ENCODE peak calls at places on chromosome 10, in seven cellular contexts. A is heart right ventricle, Y is NCI-H2029 treated with DMSO at 0.1 percent for 48 hours, R is fibroblast of lung, C is memory B cell, N is H4, L is H7. Q is an unnamed sample.

GRCh38 chr10:16770646-16771045 is 46.6 kb downstream of the RSU1 start:
- DNase-seq in A (no peak), Y (no peak), R (no peak), C (no peak), N (no peak), L (no peak), Q (no peak)

GRCh38 chr10:34184901-34185386 is 630.2 kb downstream of the PARD3 start:
- DNase-seq in A (no peak), Y (no peak), R (no peak), C (no peak), N (no peak), L (no peak), Q (no peak)

GRCh38 chr10:31754803-31755624 is 173.6 kb downstream of the ARHGAP12 start:
- DNase-seq in A (no peak), Y (no peak), R (no peak), C (no peak), N (no peak), L (peak; percentile 75), Q (no peak)

GRCh38 chr10:88725798-88726197 is 19.7 kb downstream of the LIPK start:
- DNase-seq in A (no peak), Y (no peak), R (no peak), C (no peak), N (no peak), L (no peak), Q (no peak)

GRCh38 chr10:30999084-30999712 is 32.5 kb downstream of the ZNF438 start:
- DNase-seq in A (no peak), Y (no peak), R (peak; percentile 77), C (no peak), N (peak; percentile 15), L (no peak), Q (peak; percentile 43)

GRCh38 chr10:61470730-61471129 is 17.5 kb upstream of the TMEM26 start:
- DNase-seq in A (no peak), Y (no peak), R (no peak), C (no peak), N (no peak), L (no peak), Q (no peak)

GRCh38 chr10:101297901-101298451 is 56.0 kb upstream of the BTRC start:
- DNase-seq in A (peak; percentile 47), Y (no peak), R (peak; percentile 49), C (peak; percentile 73), N (peak; percentile 50), L (peak; percentile 81), Q (peak; percentile 30)

GRCh38 chr10:72173267-72173634 is 42.6 kb upstream of the ANAPC16 start:
- DNase-seq in A (no peak), Y (no peak), R (no peak), C (no peak), N (peak; percentile 25), L (no peak), Q (no peak)

GRCh38 chr10:62815373-62816111 is 624 bp downstream of the EGR2 start:
- DNase-seq in A (no peak), Y (no peak), R (no peak), C (peak; percentile 26), N (no peak), L (no peak), Q (peak; percentile 22)

GRCh38 chr10:130741901-130742625 is 569.5 kb downstream of the TCERG1L start:
- DNase-seq in A (no peak), Y (no peak), R (no peak), C (no peak), N (no peak), L (no peak), Q (no peak)

GRCh38 chr10:101892782-101893391 is 49.3 kb upstream of the KCNIP2 start:
- DNase-seq in A (no peak), Y (no peak), R (no peak), C (no peak), N (no peak), L (no peak), Q (no peak)

GRCh38 chr10:102624094-102624493 is 20.2 kb upstream of the TRIM8 start:
- DNase-seq in A (no peak), Y (no peak), R (no peak), C (no peak), N (no peak), L (no peak), Q (no peak)

GRCh38 chr10:122267849-122268737 is 3.0 kb upstream of the BTBD16 start:
- DNase-seq in A (peak; percentile 48), Y (no peak), R (peak; percentile 30), C (peak; percentile 7), N (peak; percentile 22), L (peak; percentile 91), Q (peak; percentile 8)

GRCh38 chr10:69714572-69714971 is 84.5 kb downstream of the FAM241B start:
- DNase-seq in A (no peak), Y (no peak), R (no peak), C (no peak), N (no peak), L (no peak), Q (no peak)

GRCh38 chr10:62658516-62658915 is 146.0 kb upstream of the ADO start:
- DNase-seq in A (peak; percentile 49), Y (no peak), R (no peak), C (no peak), N (no peak), L (no peak), Q (no peak)

GRCh38 chr10:124952123-124952522 is 10.2 kb downstream of the ZRANB1 start:
- DNase-seq in A (no peak), Y (no peak), R (no peak), C (no peak), N (no peak), L (no peak), Q (no peak)

GRCh38 chr10:46550076-46550790 is 6.2 kb downstream of the GPRIN2 start:
- DNase-seq in A (no peak), Y (no peak), R (no peak), C (no peak), N (no peak), L (peak; percentile 59), Q (no peak)

GRCh38 chr10:30600005-30600404 is 29.5 kb downstream of the LYZL2 start:
- DNase-seq in A (no peak), Y (no peak), R (no peak), C (peak; percentile 14), N (no peak), L (no peak), Q (no peak)

Q was measured in foreskin melanocyte.